ENCODE peak calls at places on chromosomes 13 and 19, in eight cellular contexts. N is cardiac muscle cell, R is GM12865, J is fibroblast of villous mesenchyme, K is endodermal cell, Q is foreskin fibroblast, B is tibial nerve, L is Peyer's patch. W is an unnamed sample.

GRCh38 chr19:2810141-2811091 is 9.3 kb upstream of the ZNF554 start:
- DNase-seq in K (no peak), B (no peak), J (no peak), N (no peak), L (no peak), R (no peak), Q (no peak), W (no peak)

GRCh38 chr13:26897706-26898550 is 137.3 kb upstream of the GPR12 start:
- DNase-seq in Q (no peak), L (no peak), K (peak; percentile 59), J (no peak), B (no peak), N (no peak), R (no peak), W (no peak)

GRCh38 chr13:41461527-41462124 is 4.3 kb downstream of the RGCC start:
- DNase-seq in J (no peak), R (peak; percentile 24), K (no peak), L (no peak), B (no peak), N (no peak), Q (no peak), W (no peak)

GRCh38 chr13:28575200-28575599 is 80.3 kb upstream of the FLT1 start:
- DNase-seq in Q (no peak), N (no peak), R (peak; percentile 49), L (no peak), K (no peak), B (no peak), J (no peak), W (no peak)

GRCh38 chr13:26168276-26168814 is 53.8 kb downstream of the RNF6 start:
- DNase-seq in K (no peak), R (no peak), Q (peak; percentile 54), J (peak; percentile 96), L (no peak), B (no peak), N (no peak), W (no peak)

GRCh38 chr13:112245959-112246358 is 130.2 kb upstream of the SPACA7 start:
- DNase-seq in J (no peak), R (no peak), Q (no peak), N (no peak), K (no peak), B (no peak), L (no peak), W (no peak)

GRCh38 chr19:54138777-54139256 is 1.3 kb downstream of the CNOT3 start:
- DNase-seq in J (no peak), K (no peak), N (no peak), Q (no peak), R (no peak), L (no peak), B (no peak), W (no peak)

GRCh38 chr13:64397699-64398098 is 2832.4 kb downstream of the PCDH9 start:
- DNase-seq in Q (peak; percentile 0), J (no peak), B (no peak), K (no peak), R (no peak), L (no peak), N (no peak), W (no peak)

GRCh38 chr13:26914624-26915023 is 154.0 kb upstream of the GPR12 start:
- DNase-seq in B (no peak), Q (no peak), K (peak; percentile 23), N (no peak), L (no peak), J (no peak), R (peak; percentile 44), W (peak; percentile 82)

GRCh38 chr13:30978981-30979956 is 46.8 kb downstream of the TEX26 start:
- DNase-seq in L (no peak), K (peak; percentile 96), J (no peak), R (peak; percentile 48), N (peak; percentile 76), B (no peak), Q (no peak), W (peak; percentile 29)

GRCh38 chr13:46749951-46750350 is 47.0 kb downstream of the ESD start:
- DNase-seq in J (no peak), B (no peak), R (no peak), Q (no peak), L (no peak), N (no peak), K (no peak), W (no peak)

GRCh38 chr13:98180092-98180491 is 3.0 kb upstream of the RNF113B start:
- DNase-seq in N (no peak), J (no peak), B (no peak), K (no peak), R (no peak), Q (no peak), L (no peak), W (peak; percentile 16)

GRCh38 chr19:15300533-15301194 is 31.7 kb downstream of the BRD4 start:
- DNase-seq in Q (peak; percentile 71), N (no peak), L (no peak), K (no peak), R (no peak), J (peak; percentile 97), B (no peak), W (peak; percentile 50)

GRCh38 chr13:109381546-109382180 is 404.7 kb downstream of the IRS2 start:
- DNase-seq in Q (peak; percentile 80), R (no peak), N (no peak), B (no peak), K (no peak), L (no peak), J (peak; percentile 84), W (no peak)

GRCh38 chr13:35378939-35379338 is 97.5 kb downstream of the MAB21L1 start:
- DNase-seq in Q (no peak), J (peak; percentile 2), R (no peak), B (no peak), K (no peak), L (no peak), N (no peak), W (no peak)

GRCh38 chr19:20038358-20039202 is 725 bp downstream of the ZNF682 start:
- DNase-seq in J (no peak), R (no peak), L (no peak), N (no peak), B (no peak), K (no peak), Q (no peak), W (peak; percentile 7)

GRCh38 chr19:37876047-37876446 is 30.3 kb downstream of the WDR87 start:
- DNase-seq in N (no peak), Q (no peak), K (no peak), J (no peak), L (no peak), R (no peak), B (no peak), W (no peak)

GRCh38 chr13:57340878-57341277 is 173.9 kb downstream of the PRR20E start:
- DNase-seq in Q (no peak), R (no peak), L (no peak), N (no peak), J (no peak), B (no peak), K (no peak), W (no peak)

GRCh38 chr13:43783820-43784219 is 3.0 kb downstream of the ENOX1 start:
- DNase-seq in R (peak; percentile 38), N (no peak), L (no peak), B (no peak), J (peak; percentile 23), K (no peak), Q (no peak), W (peak; percentile 57)

GRCh38 chr13:113298001-113298945 is 1.2 kb downstream of the LAMP1 start:
- DNase-seq in B (no peak), K (no peak), J (peak; percentile 19), L (no peak), Q (no peak), R (no peak), N (no peak), W (peak; percentile 86)

GRCh38 chr19:49894011-49894664 is 2.5 kb downstream of the IL4I1 start:
- DNase-seq in L (no peak), B (no peak), Q (no peak), K (no peak), N (no peak), J (no peak), R (peak; percentile 68), W (no peak)

GRCh38 chr19:38619361-38620174 is 580 bp downstream of the EIF3K start:
- DNase-seq in K (peak; percentile 42), R (no peak), B (no peak), L (no peak), N (no peak), Q (no peak), J (no peak), W (no peak)

GRCh38 chr19:57317503-57317902 is 2.8 kb upstream of the ZNF543 start:
- DNase-seq in K (peak; percentile 63), R (no peak), B (no peak), J (no peak), L (no peak), Q (no peak), N (no peak), W (no peak)

GRCh38 chr13:33544308-33544707 is 258.8 kb upstream of the STARD13 start:
- DNase-seq in Q (no peak), R (no peak), K (no peak), B (no peak), L (no peak), J (no peak), N (no peak), W (no peak)
- TF ChIP-seq CTCF in Q (no peak), R (no peak), K (no peak), B (no peak), L (no peak), J (no peak), N (no peak), W (no peak)

GRCh38 chr19:44753619-44753931 is 5.1 kb downstream of the BCL3 start:
- DNase-seq in J (no peak), Q (no peak), B (no peak), L (no peak), R (no peak), N (no peak), K (no peak), W (no peak)
- H3K4me3 ChIP-seq in J (peak overlapping the region; percentile 60), Q (peak overlapping the region; percentile 48), B (peak overlapping the region; percentile 51), L (peak overlapping the region; percentile 55), R (peak overlapping the region; percentile 63), N (peak overlapping the region; percentile 22), K (peak overlapping the region; percentile 71), W (peak overlapping the region; percentile 7)

DNA sequence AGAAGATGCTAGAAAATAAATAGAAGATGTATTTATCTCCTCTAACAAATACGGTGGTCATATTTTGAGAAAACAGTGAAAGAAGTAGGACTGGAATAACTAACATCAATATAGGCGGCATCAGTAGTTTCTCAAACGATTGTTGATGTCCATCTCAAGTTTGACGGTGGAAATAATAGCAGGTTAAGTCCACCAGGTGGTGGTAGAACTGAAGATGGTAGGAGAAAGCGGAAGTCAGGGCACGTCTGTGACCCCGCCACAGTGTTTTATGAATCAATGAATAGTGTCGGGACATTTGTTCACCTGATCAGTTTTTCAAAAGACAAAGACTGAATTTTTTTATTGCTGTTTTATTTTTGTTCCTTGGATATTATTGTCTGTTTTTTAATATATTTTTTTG is 706.4 kb upstream of the SLC10A2 start:
- DNase-seq in B (no peak), N (no peak), L (no peak), R (peak; percentile 3), K (peak; percentile 51), Q (no peak), J (no peak), W (no peak)
- TF ChIP-seq CTCF in B (no peak), N (no peak), L (no peak), R (peak; percentile 3), K (peak; percentile 77), Q (no peak), J (no peak), W (no peak)

GRCh38 chr13:106865706-106866288 is 297.9 kb upstream of the ARGLU1 start:
- DNase-seq in L (no peak), K (no peak), Q (no peak), B (no peak), J (no peak), R (no peak), N (no peak), W (no peak)

GRCh38 chr13:106867249-106867648 is 299.3 kb upstream of the ARGLU1 start:
- DNase-seq in K (no peak), B (no peak), J (peak; percentile 8), R (no peak), Q (no peak), L (no peak), N (no peak), W (no peak)
- H3K4me3 ChIP-seq in K (no peak overlapping the region), B (peak overlapping the region; percentile 19), J (no peak overlapping the region), R (no peak overlapping the region), Q (no peak overlapping the region), L (no peak overlapping the region), N (no peak overlapping the region), W (no peak overlapping the region)